ENCODE peak calls at places on chromosomes 5 and 9, in nine cellular contexts. L is right lobe of liver; J is fibroblast of lung; F is A549; H is psoas muscle; E is right atrium auricular region; W is CD8-positive, alpha-beta T cell; S is bronchial epithelial cell; Q is suprapubic skin. K is an unnamed sample.

GRCh38 chr5:143229896-143230675 is 173.4 kb downstream of the NR3C1 start:
- DNase-seq in J (no peak), L (no peak), S (peak), W (no peak), H (no peak), Q (no peak), F (no peak), E (no peak), K (no peak)

GRCh38 chr5:110058175-110058574 is 368.4 kb downstream of the MAN2A1 start:
- DNase-seq in W (no peak), J (no peak), L (no peak), Q (no peak), H (no peak), E (no peak), F (no peak), S (no peak), K (no peak)

GRCh38 chr5:72662936-72663335 is 153.5 kb upstream of the TNPO1 start:
- DNase-seq in F (no peak), J (no peak), L (no peak), Q (no peak), S (no peak), E (no peak), H (no peak), W (no peak), K (no peak)

GRCh38 chr5:14915291-14915976 is 43.9 kb upstream of the ANKH start:
- DNase-seq in E (no peak), H (no peak), J (peak), S (no peak), Q (no peak), L (no peak), F (no peak), W (no peak), K (peak)

GRCh38 chr5:159441441-159441840 is 111.2 kb upstream of the IL12B start:
- DNase-seq in S (no peak), L (no peak), H (no peak), Q (no peak), J (no peak), F (peak), W (no peak), E (no peak), K (no peak)

GRCh38 chr5:180521591-180521990 is 27.4 kb downstream of the CNOT6 start:
- DNase-seq in W (no peak), F (no peak), E (no peak), H (no peak), J (no peak), Q (no peak), S (no peak), L (no peak), K (no peak)

GRCh38 chr9:81499021-81499454 is 190.3 kb downstream of the TLE1 start:
- DNase-seq in J (peak), L (no peak), S (no peak), H (no peak), F (no peak), Q (no peak), W (no peak), E (no peak), K (peak)

GRCh38 chr5:143459433-143459832 is 55.9 kb upstream of the NR3C1 start:
- DNase-seq in H (no peak), F (no peak), Q (no peak), W (no peak), S (no peak), L (no peak), E (no peak), J (no peak), K (no peak)

GRCh38 chr5:77990020-77990419 is 213.9 kb upstream of the TBCA start:
- DNase-seq in W (no peak), H (no peak), S (no peak), J (no peak), F (no peak), L (no peak), E (no peak), Q (no peak), K (no peak)

GRCh38 chr5:87169300-87169991 is 98.2 kb upstream of the RASA1 start:
- DNase-seq in E (no peak), F (no peak), W (no peak), H (no peak), Q (no peak), S (peak), L (no peak), J (no peak), K (no peak)

GRCh38 chr9:42852133-42852532 is 668.7 kb downstream of the SPATA31A6 start:
- DNase-seq in H (peak), W (no peak), F (peak), E (no peak), J (no peak), S (peak), Q (no peak), L (peak), K (peak)

GRCh38 chr9:75953218-75953617 is 62.7 kb downstream of the PCSK5 start:
- DNase-seq in E (no peak), H (no peak), J (peak), F (no peak), W (no peak), L (no peak), Q (no peak), S (peak), K (no peak)

GRCh38 chr5:173408946-173409345 is 80.7 kb upstream of the STC2 start:
- DNase-seq in F (no peak), J (peak), H (no peak), W (no peak), E (no peak), L (no peak), S (no peak), Q (no peak), K (no peak)

GRCh38 chr9:131097948-131098278 is 1.6 kb downstream of the AIF1L start:
- DNase-seq in J (no peak), F (no peak), L (no peak), W (no peak), H (peak), Q (no peak), E (no peak), S (no peak), K (no peak)

GRCh38 chr5:93894471-93895354 is 153.3 kb upstream of the POU5F2 start:
- DNase-seq in J (peak), W (no peak), E (no peak), L (no peak), F (no peak), Q (no peak), H (no peak), S (peak), K (no peak)

GRCh38 chr5:94153736-94154450 is 412.5 kb upstream of the POU5F2 start:
- DNase-seq in Q (no peak), E (no peak), W (no peak), F (no peak), L (no peak), S (peak), H (no peak), J (peak), K (peak)

GRCh38 chr5:138890686-138891085 is 15.6 kb upstream of the LRRTM2 start:
- DNase-seq in J (no peak), E (no peak), Q (no peak), L (no peak), S (no peak), F (no peak), W (no peak), H (no peak), K (no peak)

GRCh38 chr5:179486596-179487051 is 63.7 kb upstream of the RUFY1 start:
- DNase-seq in J (peak), Q (no peak), W (no peak), F (no peak), H (no peak), L (no peak), S (no peak), E (no peak), K (no peak)

GRCh38 chr5:156595132-156595787 is 254.8 kb upstream of the PPP1R2B start:
- DNase-seq in F (no peak), H (peak), E (peak), S (no peak), W (no peak), Q (no peak), J (peak), L (no peak), K (no peak)

GRCh38 chr5:163770625-163771024 is 265.2 kb downstream of the MAT2B start:
- DNase-seq in S (no peak), H (no peak), E (no peak), F (no peak), L (no peak), Q (no peak), J (no peak), W (no peak), K (no peak)

GRCh38 chr9:3906437-3907213 is 380.8 kb upstream of the RFX3 start:
- DNase-seq in E (peak), W (no peak), S (peak), F (peak), H (no peak), Q (no peak), L (no peak), J (peak), K (peak)

GRCh38 chr5:150780816-150781221 is 2.3 kb downstream of the SMIM3 start:
- DNase-seq in Q (no peak), S (peak), H (no peak), E (no peak), J (peak), F (no peak), W (no peak), L (no peak), K (peak)
- H3K4me3 ChIP-seq in Q (peak), S (no peak), H (peak), E (peak), J (peak), F (no peak), W (no peak), L (no peak), K (peak)

DNA sequence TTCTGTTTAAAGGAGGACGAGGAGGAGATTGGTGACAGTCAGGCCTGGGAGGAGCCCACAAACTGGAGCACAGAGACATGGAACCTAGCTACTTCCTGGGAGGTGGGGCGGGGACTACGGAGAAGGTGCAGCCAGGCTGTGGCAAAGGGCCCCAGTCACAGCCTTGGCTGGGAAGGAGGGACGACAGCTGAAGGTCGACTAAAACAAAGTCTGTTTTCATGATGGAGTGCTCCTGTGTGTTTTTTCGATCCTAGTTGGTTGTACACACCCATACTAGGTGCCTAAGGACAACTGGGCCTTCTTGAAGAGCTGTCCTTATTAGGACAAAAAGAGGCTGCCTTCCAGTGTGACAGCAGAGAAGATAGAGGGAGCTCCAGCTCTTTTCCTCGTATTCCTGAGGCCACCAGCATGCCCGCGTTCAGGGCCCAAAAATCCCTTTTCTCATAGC is 2.9 kb downstream of the CCDC107 start:
- DNase-seq in E (no peak), S (peak), H (no peak), L (no peak), Q (no peak), J (peak), W (no peak), F (no peak), K (peak)
- TF ChIP-seq CTCF in E (peak), S (peak), H (peak), L (peak), Q (peak), J (peak), W (no peak), F (peak), K (peak)

GRCh38 chr9:125646222-125647100 is 60.5 kb downstream of the MAPKAP1 start:
- DNase-seq in S (no peak), W (no peak), Q (no peak), J (no peak), L (no peak), H (no peak), E (no peak), F (no peak), K (no peak)
- H3K4me3 ChIP-seq in S (no peak), W (peak), Q (no peak), J (peak), L (no peak), H (no peak), E (peak), F (no peak), K (no peak)

DNA sequence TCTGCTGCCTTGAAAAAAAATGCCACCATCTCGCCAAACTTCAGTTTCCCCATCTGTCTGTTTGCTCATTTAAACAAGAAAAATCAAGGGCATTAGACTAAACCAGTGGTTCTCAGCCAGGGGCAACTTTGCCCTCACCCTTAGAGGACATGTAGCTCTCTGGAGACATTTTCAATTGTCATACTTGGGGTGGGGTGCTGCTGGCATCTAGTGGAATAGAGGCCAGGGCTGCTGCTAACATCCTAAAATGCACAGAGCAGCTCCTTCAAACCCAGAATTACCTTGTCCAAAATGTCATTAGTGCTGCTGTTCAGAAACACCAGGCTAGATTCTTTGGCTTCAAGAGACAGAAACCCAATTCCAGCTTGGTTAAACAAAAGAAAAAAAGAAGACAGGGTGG is 71.1 kb upstream of the FOXE1 start:
- DNase-seq in E (peak), Q (no peak), H (no peak), S (no peak), W (no peak), J (no peak), F (no peak), L (no peak), K (no peak)
- TF ChIP-seq CTCF in E (no peak), Q (no peak), H (no peak), S (peak), W (no peak), J (no peak), F (no peak), L (no peak), K (no peak)

GRCh38 chr5:167296056-167296455 is 995.4 kb upstream of the WWC1 start:
- DNase-seq in E (no peak), F (no peak), J (no peak), H (no peak), L (no peak), Q (no peak), W (no peak), S (no peak), K (peak)
- H3K4me3 ChIP-seq in E (no peak), F (no peak), J (no peak), H (no peak), L (no peak), Q (no peak), W (no peak), S (no peak), K (no peak)

DNA sequence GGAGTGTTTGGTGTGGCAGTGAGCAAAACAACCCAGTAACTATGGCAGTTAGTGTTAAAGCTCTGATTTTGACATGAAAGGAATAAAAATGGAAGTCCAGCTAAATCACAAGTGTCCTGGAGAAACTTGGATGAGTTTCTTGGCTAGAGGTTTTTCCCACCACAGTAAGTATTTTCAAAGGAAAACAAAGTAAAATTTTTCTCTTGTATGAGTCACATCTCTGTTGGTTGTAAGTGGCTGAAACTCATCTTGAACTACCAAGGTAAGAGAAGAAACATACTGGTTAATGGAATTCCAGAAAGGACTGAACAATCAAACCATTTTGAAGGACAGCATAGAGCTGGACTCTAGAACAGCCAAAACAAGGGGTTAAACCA is 102.8 kb upstream of the CDKN2B start:
- DNase-seq in S (peak), H (no peak), F (no peak), J (peak), L (no peak), E (no peak), Q (no peak), W (no peak), K (peak)
- TF ChIP-seq CTCF in S (no peak), H (no peak), F (no peak), J (no peak), L (no peak), E (no peak), Q (no peak), W (no peak), K (no peak)

GRCh38 chr9:20579544-20580309 is 42.6 kb downstream of the MLLT3 start:
- DNase-seq in W (no peak), L (no peak), E (no peak), H (no peak), Q (no peak), J (no peak), F (no peak), S (peak), K (no peak)
- H3K4me3 ChIP-seq in W (no peak), L (no peak), E (no peak), H (no peak), Q (no peak), J (no peak), F (no peak), S (no peak), K (no peak)

DNA sequence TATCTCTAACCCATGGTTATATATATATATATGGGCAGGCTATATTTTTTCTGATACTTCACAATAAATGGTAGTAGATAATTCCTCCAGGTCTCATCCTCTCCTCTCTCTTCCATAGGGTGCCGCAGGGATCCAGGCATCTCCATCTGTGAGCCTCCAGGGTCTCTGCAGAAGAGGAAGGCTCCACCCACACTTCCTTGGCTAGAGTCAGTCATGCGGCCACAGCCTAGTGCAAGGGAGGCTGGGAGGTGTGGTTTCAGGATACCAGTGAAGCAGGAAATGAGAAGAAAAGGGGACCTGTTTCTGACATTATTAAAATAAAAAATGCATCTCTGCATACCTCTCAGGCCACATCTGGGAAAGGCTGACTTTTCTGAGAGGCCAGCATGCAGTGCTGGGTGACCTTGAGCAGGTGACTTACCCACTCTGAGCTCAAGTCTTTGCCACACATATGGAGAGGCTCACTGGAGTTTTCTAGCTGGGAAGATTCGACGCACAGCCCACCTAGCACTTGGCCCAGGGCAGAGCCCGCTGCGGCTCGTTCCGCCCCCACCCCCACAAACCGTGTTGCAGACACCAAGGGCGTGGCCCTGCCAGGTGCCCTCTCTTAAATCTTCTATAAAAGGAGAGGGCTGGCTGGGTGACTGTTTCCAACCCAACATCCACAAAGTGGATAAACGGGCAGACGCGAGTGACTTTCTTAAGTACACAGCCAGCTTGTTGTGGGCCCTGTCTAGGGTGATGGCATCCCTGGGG is 47.9 kb downstream of the OLFM1 start:
- DNase-seq in E (no peak), S (no peak), J (no peak), Q (no peak), H (no peak), L (no peak), F (no peak), W (no peak), K (no peak)
- TF ChIP-seq CTCF in E (no peak), S (no peak), J (no peak), Q (no peak), H (no peak), L (no peak), F (no peak), W (no peak), K (no peak)